ENCODE peak calls at places on chromosomes 6 and 20, in six cellular contexts. W, Q, L, I, G and A are unnamed samples.

GRCh38 chr6:11675610-11676009 is 103.0 kb downstream of the ADTRP start:
- DNase-seq in I (peak; percentile 15), L (no peak), Q (no peak), G (no peak), W (peak; percentile 52), A (no peak)

GRCh38 chr6:145801021-145801420 is 13.6 kb downstream of the FBXO30 start:
- DNase-seq in Q (no peak), L (no peak), G (no peak), I (no peak), W (no peak), A (no peak)

GRCh38 chr6:90087103-90087833 is 193.0 kb downstream of the GJA10 start:
- DNase-seq in Q (no peak), G (no peak), I (no peak), W (peak; percentile 40), L (no peak), A (no peak)

GRCh38 chr6:133724726-133725125 is 164.2 kb upstream of the TCF21 start:
- DNase-seq in W (peak; percentile 56), L (no peak), I (no peak), Q (no peak), G (no peak), A (no peak)

GRCh38 chr6:158586652-158587051 is 26.8 kb downstream of the TMEM181 start:
- DNase-seq in L (no peak), G (no peak), I (no peak), Q (no peak), W (no peak), A (no peak)

GRCh38 chr20:43681991-43682410 is 15.1 kb downstream of the MYBL2 start:
- DNase-seq in I (peak; percentile 39), L (peak; percentile 64), G (no peak), W (no peak), Q (no peak), A (peak; percentile 66)

GRCh38 chr6:89792881-89793280 is 26.7 kb downstream of the MDN1 start:
- DNase-seq in W (peak; percentile 34), L (peak; percentile 25), I (peak; percentile 35), Q (peak; percentile 43), G (no peak), A (no peak)

GRCh38 chr6:111076024-111076680 is 11.2 kb upstream of the SLC16A10 start:
- DNase-seq in L (no peak), Q (no peak), W (peak; percentile 9), G (no peak), I (no peak), A (no peak)

GRCh38 chr20:50405235-50405914 is 104.8 kb upstream of the PTPN1 start:
- DNase-seq in I (no peak), W (no peak), Q (no peak), L (no peak), G (no peak), A (no peak)

GRCh38 chr6:19269341-19269898 is 567.8 kb upstream of the ID4 start:
- DNase-seq in Q (no peak), G (no peak), I (no peak), L (no peak), W (no peak), A (no peak)

GRCh38 chr6:92647630-92648029 is 771.7 kb downstream of the EPHA7 start:
- DNase-seq in I (no peak), L (no peak), Q (no peak), W (no peak), G (no peak), A (no peak)

GRCh38 chr6:137283940-137284910 is 65.0 kb upstream of the IFNGR1 start:
- DNase-seq in Q (no peak), I (no peak), G (no peak), L (peak; percentile 12), W (no peak), A (peak; percentile 9)

GRCh38 chr6:1162367-1163275 is 149.3 kb upstream of the FOXQ1 start:
- DNase-seq in Q (no peak), W (no peak), I (no peak), G (no peak), L (no peak), A (no peak)